ENCODE peak calls at places on chromosomes 3 and 15, in six cellular contexts. V, Q, A, F, U and K are unnamed samples.

GRCh38 chr3:156483961-156484787 is 70.7 kb downstream of the SSR3 start:
- DNase-seq in U (no peak), Q (no peak), A (no peak), V (peak), F (no peak), K (peak)

GRCh38 chr3:148902173-148902791 is 37.2 kb downstream of the CPA3 start:
- DNase-seq in A (peak), V (peak), F (no peak), U (no peak), Q (no peak), K (peak)

GRCh38 chr3:33008282-33008681 is 56.8 kb downstream of the CCR4 start:
- DNase-seq in A (no peak), F (no peak), V (no peak), Q (no peak), U (no peak), K (no peak)

GRCh38 chr15:40469776-40470390 is 901 bp upstream of the CHST14 start:
- DNase-seq in V (peak), U (no peak), A (no peak), F (no peak), Q (no peak), K (peak)

GRCh38 chr15:73906346-73907017 is 19.8 kb upstream of the LOXL1 start:
- DNase-seq in Q (no peak), U (no peak), V (peak), F (no peak), A (no peak), K (peak)

GRCh38 chr15:54365001-54365400 is 386.8 kb downstream of the UNC13C start:
- DNase-seq in F (no peak), A (no peak), V (no peak), Q (no peak), U (no peak), K (no peak)

GRCh38 chr15:80367661-80368060 is 36.5 kb upstream of the ARNT2 start:
- DNase-seq in U (no peak), F (no peak), A (no peak), Q (no peak), V (no peak), K (no peak)

GRCh38 chr3:123745184-123745855 is 138.8 kb downstream of the MYLK start:
- DNase-seq in Q (no peak), U (no peak), A (no peak), F (no peak), V (no peak), K (no peak)

GRCh38 chr3:183490653-183491052 is 62.2 kb upstream of the MCF2L2 start:
- DNase-seq in Q (peak), U (no peak), F (peak), A (no peak), V (no peak), K (no peak)

GRCh38 chr3:189158034-189158433 is 13.7 kb upstream of the TPRG1 start:
- DNase-seq in Q (no peak), F (no peak), U (no peak), A (no peak), V (no peak), K (no peak)

GRCh38 chr3:113079532-113079931 is 88.7 kb downstream of the GTPBP8 start:
- DNase-seq in A (no peak), V (peak), U (no peak), Q (no peak), F (no peak), K (peak)

GRCh38 chr3:158953131-158953530 is 151.3 kb downstream of the MFSD1 start:
- DNase-seq in U (no peak), F (no peak), Q (no peak), A (no peak), V (no peak), K (no peak)

GRCh38 chr15:23690450-23690852 is 3.3 kb upstream of the NDN start:
- DNase-seq in A (no peak), Q (peak), V (peak), U (peak), F (no peak), K (peak)

GRCh38 chr15:23686466-23687142 is 501 bp downstream of the NDN start:
- DNase-seq in A (no peak), Q (peak), F (no peak), V (peak), U (no peak), K (peak)

GRCh38 chr15:23694592-23694991 is 7.5 kb upstream of the NDN start:
- DNase-seq in V (no peak), F (no peak), Q (no peak), U (no peak), A (no peak), K (no peak)

GRCh38 chr15:23687143-23687470 is at the start of gene NDN:
- DNase-seq in V (peak), F (no peak), Q (peak), U (peak), A (no peak), K (peak)

DNA sequence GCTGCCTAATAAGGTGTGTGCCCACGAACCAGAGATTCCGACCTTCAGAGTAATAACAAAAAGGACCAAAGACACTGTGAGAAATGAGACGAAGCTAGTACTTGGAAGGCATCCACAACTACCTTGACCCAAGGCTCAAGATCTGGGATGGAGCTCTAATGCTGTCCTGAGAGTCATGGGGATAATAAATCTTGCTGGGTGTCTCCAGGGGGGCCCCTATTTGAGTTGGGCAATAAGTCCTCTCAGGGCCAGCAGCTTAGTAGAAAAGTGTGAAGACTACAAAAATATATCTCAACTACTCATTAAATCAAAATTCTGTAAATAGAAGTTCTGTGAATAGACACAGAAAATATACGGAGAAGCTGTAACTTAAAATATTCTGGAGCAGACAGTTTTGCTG is 2.9 kb upstream of the NDN start:
- DNase-seq in A (no peak), V (no peak), U (no peak), F (no peak), Q (no peak), K (no peak)
- H3K14ac ChIP-seq in A (no peak), V (no peak), U (no peak), F (no peak), Q (no peak), K (no peak)

GRCh38 chr3:12150112-12150511 is 8.6 kb downstream of the TIMP4 start:
- DNase-seq in V (no peak), A (no peak), F (no peak), U (no peak), Q (no peak), K (no peak)
- H4K8ac ChIP-seq in V (no peak), A (no peak), F (no peak), U (no peak), Q (no peak), K (no peak)

GRCh38 chr3:99324854-99325253 is 313.5 kb upstream of the COL8A1 start:
- DNase-seq in Q (no peak), A (no peak), F (no peak), V (no peak), U (no peak), K (no peak)

GRCh38 chr3:99321261-99321660 is 317.1 kb upstream of the COL8A1 start:
- DNase-seq in Q (no peak), V (no peak), U (no peak), A (no peak), F (no peak), K (no peak)

GRCh38 chr3:99322551-99322950 is 315.8 kb upstream of the COL8A1 start:
- DNase-seq in A (no peak), U (no peak), V (no peak), Q (no peak), F (no peak), K (no peak)

GRCh38 chr3:99323940-99324339 is 314.5 kb upstream of the COL8A1 start:
- DNase-seq in F (no peak), Q (no peak), A (no peak), V (no peak), U (no peak), K (no peak)

DNA sequence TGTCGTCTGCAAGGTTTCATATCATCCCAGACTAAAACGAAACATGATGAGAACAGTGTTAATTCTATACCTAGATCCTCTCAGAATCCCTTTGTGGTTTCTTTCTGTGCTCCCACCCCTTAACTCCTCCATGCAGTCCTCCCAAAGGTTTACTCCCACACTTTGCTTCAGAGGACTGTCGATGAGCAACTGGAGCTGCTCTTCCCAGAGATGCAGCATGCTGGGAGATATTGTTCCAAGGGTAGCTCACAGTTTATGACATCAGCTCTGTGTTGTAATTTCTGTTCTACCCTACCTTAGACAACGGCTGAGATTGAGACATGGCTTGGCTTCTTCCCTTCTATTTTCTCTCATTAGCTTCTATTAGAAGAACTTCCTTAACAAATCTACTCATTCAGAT is 313.0 kb upstream of the COL8A1 start:
- DNase-seq in U (no peak), F (no peak), Q (no peak), A (no peak), V (no peak), K (peak)
- H3K14ac ChIP-seq in U (no peak), F (no peak), Q (no peak), A (no peak), V (no peak), K (no peak)

DNA sequence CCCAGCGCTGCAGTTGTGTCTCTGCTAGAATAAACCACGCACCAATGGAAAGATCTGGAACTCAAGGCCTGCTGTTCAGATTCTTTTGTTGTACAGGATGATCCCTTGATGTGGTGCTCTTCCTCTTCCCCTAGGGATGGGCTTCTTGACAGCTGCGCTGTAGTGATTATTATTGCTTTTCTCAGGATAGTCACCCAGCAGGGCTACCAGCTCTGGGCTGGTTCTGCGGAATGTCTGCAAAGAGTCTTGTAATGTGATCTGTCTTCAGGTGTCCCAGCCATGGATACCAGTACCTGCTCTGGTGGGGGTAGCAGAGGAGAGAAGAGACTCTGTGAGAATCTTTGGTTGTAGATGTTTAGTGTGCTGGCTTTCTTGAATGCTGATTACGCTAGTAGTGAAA is 974.2 kb downstream of the NSUN3 start:
- DNase-seq in V (no peak), A (no peak), F (no peak), Q (no peak), U (no peak), K (no peak)
- H4K8ac ChIP-seq in V (no peak), A (no peak), F (no peak), Q (no peak), U (no peak), K (no peak)

GRCh38 chr15:82036461-82036860 is 9.4 kb downstream of the MEX3B start:
- DNase-seq in V (no peak), A (no peak), Q (no peak), F (no peak), U (no peak), K (no peak)
- H3K14ac ChIP-seq in V (no peak), A (no peak), Q (no peak), F (no peak), U (no peak), K (no peak)

DNA sequence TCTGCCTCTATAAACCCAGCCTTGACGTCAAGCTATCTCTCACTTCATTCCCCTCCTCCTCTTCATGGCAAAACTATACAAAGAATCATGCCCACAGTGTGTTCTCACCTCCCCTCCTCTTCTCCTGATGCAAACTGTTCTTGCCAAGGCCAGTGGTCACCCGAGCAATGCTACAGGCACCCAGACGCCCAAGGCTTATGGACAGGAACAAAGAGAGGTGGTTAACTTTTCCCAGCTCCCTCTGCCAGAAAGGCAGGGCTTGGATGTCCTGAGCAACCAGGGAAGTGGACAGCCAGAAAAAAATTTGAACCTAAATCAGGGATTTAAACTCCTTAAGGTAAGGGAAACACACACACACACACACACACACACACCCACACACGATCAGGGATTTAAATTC is 5.1 kb downstream of the SLC41A3 start:
- DNase-seq in F (no peak), A (no peak), Q (no peak), V (no peak), U (no peak), K (no peak)
- H4K8ac ChIP-seq in F (no peak), A (no peak), Q (no peak), V (no peak), U (no peak), K (no peak)

GRCh38 chr3:171833006-171833405 is 10.1 kb upstream of the TMEM212 start:
- DNase-seq in F (no peak), V (no peak), A (no peak), U (no peak), Q (no peak), K (no peak)
- H3K14ac ChIP-seq in F (no peak), V (no peak), A (no peak), U (no peak), Q (no peak), K (peak)

GRCh38 chr3:9891072-9891622 is 737 bp downstream of the JAGN1 start:
- DNase-seq in U (no peak), A (no peak), Q (no peak), F (no peak), V (no peak), K (no peak)
- H4K8ac ChIP-seq in U (no peak), A (peak), Q (no peak), F (peak), V (peak), K (peak)

GRCh38 chr3:167728176-167728575 is 6.5 kb downstream of the PDCD10 start:
- DNase-seq in F (no peak), Q (no peak), V (peak), A (peak), U (no peak), K (peak)
- H3K14ac ChIP-seq in F (no peak), Q (no peak), V (no peak), A (no peak), U (no peak), K (no peak)

GRCh38 chr3:51942603-51943450 is 664 bp downstream of the PARP3 start:
- DNase-seq in U (no peak), Q (peak), F (no peak), V (peak), A (peak), K (peak)
- H4K8ac ChIP-seq in U (peak), Q (no peak), F (peak), V (peak), A (peak), K (peak)